ENCODE peak calls at places on chromosomes 11 and 22, in ten cellular contexts. Z, S, G, L, W, H, X, U, F and P are unnamed samples.

GRCh38 chr11:117345039-117345438 is 17.4 kb downstream of the CEP164 start:
- DNase-seq in S (no peak), L (no peak), H (no peak), U (no peak), W (no peak), F (no peak), Z (no peak), G (no peak), X (no peak), P (no peak)

GRCh38 chr11:96162816-96163499 is 180.0 kb downstream of the MAML2 start:
- DNase-seq in H (no peak), W (peak; percentile 93), G (no peak), L (no peak), S (peak; percentile 55), F (no peak), X (no peak), U (no peak), Z (no peak), P (no peak)

GRCh38 chr22:49976439-49977175 is 16.0 kb downstream of the PIM3 start:
- DNase-seq in F (no peak), Z (no peak), S (no peak), G (no peak), X (no peak), L (no peak), U (no peak), H (no peak), W (no peak), P (no peak)

GRCh38 chr22:36486619-36487384 is 5.4 kb upstream of the TXN2 start:
- DNase-seq in H (no peak), U (no peak), Z (no peak), X (peak; percentile 49), F (no peak), L (no peak), S (peak; percentile 75), G (peak; percentile 45), W (peak; percentile 43), P (peak; percentile 56)

GRCh38 chr11:72224587-72225410 is at the start of gene INPPL1:
- DNase-seq in S (peak; percentile 83), W (no peak), F (peak; percentile 51), G (peak; percentile 23), X (peak; percentile 38), Z (no peak), U (peak; percentile 68), H (peak; percentile 75), L (peak; percentile 6), P (peak; percentile 35)

GRCh38 chr11:125950696-125951645 is 5.1 kb downstream of the VSIG10L2 start:
- DNase-seq in F (no peak), X (no peak), S (peak; percentile 55), Z (no peak), U (peak; percentile 74), H (peak; percentile 79), L (no peak), W (no peak), G (no peak), P (no peak)

GRCh38 chr11:95072948-95073347 is 6.2 kb downstream of the SRSF8 start:
- DNase-seq in F (no peak), Z (no peak), S (no peak), G (no peak), X (no peak), L (no peak), U (no peak), H (no peak), W (no peak), P (no peak)

GRCh38 chr22:17430298-17430900 is 61.1 kb downstream of the CECR2 start:
- DNase-seq in H (no peak), S (peak; percentile 39), L (no peak), U (no peak), Z (no peak), G (no peak), W (no peak), X (no peak), F (peak; percentile 40), P (no peak)

GRCh38 chr11:84817998-84818397 is 809.1 kb downstream of the DLG2 start:
- DNase-seq in S (no peak), Z (no peak), X (no peak), W (no peak), H (no peak), G (no peak), U (no peak), L (peak; percentile 5), F (no peak), P (no peak)

GRCh38 chr22:35043251-35043931 is 22.6 kb upstream of the ISX start:
- DNase-seq in L (no peak), G (no peak), W (no peak), F (no peak), X (no peak), U (no peak), H (no peak), Z (no peak), S (no peak), P (no peak)

GRCh38 chr11:95919514-95919913 is 4.4 kb downstream of the MTMR2 start:
- DNase-seq in G (no peak), U (no peak), L (no peak), H (no peak), S (no peak), F (no peak), W (no peak), Z (no peak), X (no peak), P (no peak)

GRCh38 chr11:57761301-57762234 is at the start of gene CTNND1:
- DNase-seq in H (peak; percentile 82), W (peak; percentile 97), U (peak; percentile 84), X (peak; percentile 91), Z (no peak), F (peak; percentile 94), G (no peak), S (peak; percentile 99), L (peak; percentile 92), P (no peak)

GRCh38 chr22:19576460-19577421 is 52.5 kb upstream of the CLDN5 start:
- DNase-seq in G (peak; percentile 43), X (peak; percentile 58), Z (peak; percentile 13), L (peak; percentile 80), U (peak; percentile 42), F (no peak), S (no peak), H (peak; percentile 46), W (peak; percentile 90), P (peak; percentile 30)

GRCh38 chr22:36368359-36368983 is 19.3 kb downstream of the MYH9 start:
- DNase-seq in G (no peak), L (peak; percentile 83), H (no peak), X (no peak), S (peak; percentile 92), Z (no peak), W (peak; percentile 76), F (peak; percentile 52), U (no peak), P (no peak)

GRCh38 chr11:73578786-73579185 is 19.1 kb downstream of the FAM168A start:
- DNase-seq in H (no peak), S (no peak), W (no peak), L (no peak), F (no peak), X (no peak), G (no peak), Z (no peak), U (no peak), P (no peak)

GRCh38 chr22:50712341-50713007 is 25.5 kb upstream of the ACR start:
- DNase-seq in H (peak; percentile 19), G (no peak), L (no peak), S (no peak), Z (no peak), U (peak; percentile 12), W (no peak), X (no peak), F (no peak), P (no peak)

GRCh38 chr22:46072030-46072881 is 78.1 kb upstream of the PPARA start:
- DNase-seq in L (peak; percentile 6), W (peak; percentile 55), S (peak; percentile 80), F (peak; percentile 73), U (peak; percentile 75), H (peak; percentile 86), Z (peak; percentile 25), G (no peak), X (peak; percentile 32), P (peak; percentile 53)

GRCh38 chr11:12380565-12381325 is 3.4 kb downstream of the PARVA start:
- DNase-seq in X (no peak), F (no peak), H (peak; percentile 33), S (no peak), Z (no peak), G (no peak), U (peak; percentile 20), L (no peak), W (no peak), P (no peak)

GRCh38 chr22:32478994-32479393 is 4.4 kb downstream of the FBXO7 start:
- DNase-seq in F (no peak), L (no peak), W (no peak), U (no peak), X (no peak), H (no peak), Z (no peak), S (no peak), G (no peak), P (no peak)

GRCh38 chr11:65639623-65640482 is 2.0 kb downstream of the SIPA1 start:
- DNase-seq in L (no peak), Z (no peak), G (no peak), X (no peak), S (no peak), F (no peak), U (peak; percentile 45), W (peak; percentile 17), H (peak; percentile 58), P (peak; percentile 68)

GRCh38 chr11:46658259-46658658 is 40.9 kb downstream of the ATG13 start:
- DNase-seq in G (no peak), Z (no peak), X (no peak), W (no peak), L (no peak), S (no peak), H (peak; percentile 65), F (no peak), U (peak; percentile 62), P (no peak)

GRCh38 chr11:46491661-46492331 is 100.2 kb upstream of the CHRM4 start:
- DNase-seq in U (no peak), X (no peak), Z (no peak), G (no peak), S (peak; percentile 43), L (no peak), W (peak; percentile 49), H (no peak), F (no peak), P (no peak)

GRCh38 chr22:48389916-48390315 is 1437.8 kb downstream of the BRD1 start:
- DNase-seq in W (no peak), S (no peak), F (no peak), L (no peak), X (no peak), H (no peak), G (no peak), Z (no peak), U (no peak), P (no peak)

GRCh38 chr22:48950151-48950915 is 877.3 kb downstream of the BRD1 start:
- DNase-seq in W (no peak), S (peak; percentile 58), U (no peak), L (no peak), F (no peak), X (no peak), Z (no peak), G (no peak), H (no peak), P (no peak)

GRCh38 chr11:133814588-133814987 is 30.7 kb downstream of the SPATA19 start:
- DNase-seq in W (no peak), L (no peak), Z (no peak), S (no peak), H (no peak), U (no peak), F (no peak), X (no peak), G (no peak), P (no peak)

GRCh38 chr22:27075891-27076290 is 418.5 kb downstream of the MIAT start:
- DNase-seq in G (no peak), H (no peak), F (peak; percentile 47), S (no peak), L (no peak), Z (no peak), U (no peak), X (no peak), W (no peak), P (no peak)

GRCh38 chr22:44941176-44941575 is 68.6 kb downstream of the PHF21B start:
- DNase-seq in U (no peak), W (no peak), Z (no peak), L (no peak), G (no peak), S (no peak), H (no peak), F (no peak), X (no peak), P (no peak)

GRCh38 chr11:9137293-9138132 is 46.1 kb upstream of the SCUBE2 start:
- DNase-seq in H (peak; percentile 83), X (peak; percentile 85), G (peak; percentile 41), L (peak; percentile 18), Z (peak; percentile 44), U (peak; percentile 66), W (peak; percentile 85), S (peak; percentile 88), F (peak; percentile 90), P (peak; percentile 53)